ENCODE peak calls at places on chromosomes 7 and 10, in four cellular contexts. One of them, this sample, is unnamed.

GRCh38 chr10:6950133-6950532 is 370.1 kb upstream of the PRKCQ start:
- DNase-seq in gastrocnemius medialis: no peak
- DNase-seq in uterus: no peak
- DNase-seq in spleen: no peak
- DNase-seq in this sample: no peak

GRCh38 chr10:72729528-72729927 is 37.6 kb downstream of the MCU start:
- DNase-seq in gastrocnemius medialis: no peak
- DNase-seq in uterus: no peak
- DNase-seq in spleen: no peak
- DNase-seq in this sample: no peak

GRCh38 chr10:44281089-44281613 is 103.7 kb downstream of the CXCL12 start:
- DNase-seq in gastrocnemius medialis: no peak
- DNase-seq in uterus: peak
- DNase-seq in spleen: no peak
- DNase-seq in this sample: no peak

GRCh38 chr10:127877701-127878100 is 15.0 kb downstream of the CLRN3 start:
- DNase-seq in gastrocnemius medialis: no peak
- DNase-seq in uterus: no peak
- DNase-seq in spleen: no peak
- DNase-seq in this sample: no peak

GRCh38 chr10:104447331-104447730 is 93.7 kb downstream of the CFAP58 start:
- DNase-seq in gastrocnemius medialis: no peak
- DNase-seq in uterus: no peak
- DNase-seq in spleen: no peak
- DNase-seq in this sample: no peak

GRCh38 chr7:139078399-139078798 is 31.1 kb downstream of the ZC3HAV1 start:
- DNase-seq in gastrocnemius medialis: no peak
- DNase-seq in uterus: no peak
- DNase-seq in spleen: no peak
- DNase-seq in this sample: no peak

GRCh38 chr10:16943301-16944080 is 126.3 kb upstream of the RSU1 start:
- DNase-seq in gastrocnemius medialis: no peak
- DNase-seq in uterus: no peak
- DNase-seq in spleen: no peak
- DNase-seq in this sample: no peak

GRCh38 chr10:95728535-95728934 is 27.4 kb upstream of the ENTPD1 start:
- DNase-seq in gastrocnemius medialis: no peak
- DNase-seq in uterus: no peak
- DNase-seq in spleen: no peak
- DNase-seq in this sample: no peak

GRCh38 chr10:125844673-125845300 is 21.4 kb downstream of the BCCIP start:
- DNase-seq in gastrocnemius medialis: no peak
- DNase-seq in uterus: no peak
- DNase-seq in spleen: no peak
- DNase-seq in this sample: no peak

GRCh38 chr7:42222891-42223290 is 14.1 kb downstream of the GLI3 start:
- DNase-seq in gastrocnemius medialis: no peak
- DNase-seq in uterus: peak
- DNase-seq in spleen: no peak
- DNase-seq in this sample: no peak

GRCh38 chr10:132687181-132687892 is 98.6 kb downstream of the NKX6-2 start:
- DNase-seq in gastrocnemius medialis: no peak
- DNase-seq in uterus: no peak
- DNase-seq in spleen: peak
- DNase-seq in this sample: no peak

GRCh38 chr7:28037220-28038010 is 143.2 kb downstream of the JAZF1 start:
- DNase-seq in gastrocnemius medialis: no peak
- DNase-seq in uterus: peak
- DNase-seq in spleen: no peak
- DNase-seq in this sample: peak

GRCh38 chr10:19772958-19773357 is 43.3 kb upstream of the PLXDC2 start:
- DNase-seq in gastrocnemius medialis: no peak
- DNase-seq in uterus: no peak
- DNase-seq in spleen: no peak
- DNase-seq in this sample: no peak

GRCh38 chr7:155506854-155507337 is 39.5 kb downstream of the CNPY1 start:
- DNase-seq in gastrocnemius medialis: no peak
- DNase-seq in uterus: no peak
- DNase-seq in spleen: peak
- DNase-seq in this sample: no peak

GRCh38 chr7:99314504-99314903 is 11.2 kb upstream of the ARPC1A start:
- DNase-seq in gastrocnemius medialis: no peak
- DNase-seq in uterus: no peak
- DNase-seq in spleen: no peak
- DNase-seq in this sample: no peak

GRCh38 chr10:50398823-50399222 is 147.5 kb upstream of the ASAH2 start:
- DNase-seq in gastrocnemius medialis: no peak
- DNase-seq in uterus: no peak
- DNase-seq in spleen: no peak
- DNase-seq in this sample: no peak

GRCh38 chr7:85186521-85187241 is at the start of gene SEMA3D:
- DNase-seq in gastrocnemius medialis: peak
- DNase-seq in uterus: no peak
- DNase-seq in spleen: peak
- DNase-seq in this sample: peak

GRCh38 chr10:17430647-17431355 is 23.6 kb downstream of the ST8SIA6 start:
- DNase-seq in gastrocnemius medialis: no peak
- DNase-seq in uterus: peak
- DNase-seq in spleen: no peak
- DNase-seq in this sample: no peak

GRCh38 chr10:132162021-132162531 is 24.7 kb upstream of the DPYSL4 start:
- DNase-seq in gastrocnemius medialis: peak
- DNase-seq in uterus: no peak
- DNase-seq in spleen: peak
- DNase-seq in this sample: no peak

GRCh38 chr7:17038160-17038782 is 156.5 kb upstream of the AGR3 start:
- DNase-seq in gastrocnemius medialis: no peak
- DNase-seq in uterus: no peak
- DNase-seq in spleen: no peak
- DNase-seq in this sample: no peak

GRCh38 chr7:128860158-128861073 is 2.2 kb upstream of the ATP6V1F start:
- DNase-seq in gastrocnemius medialis: no peak
- DNase-seq in uterus: peak
- DNase-seq in spleen: no peak
- DNase-seq in this sample: peak
- TF ChIP-seq POLR2A in gastrocnemius medialis: peak
- TF ChIP-seq POLR2A in uterus: no peak
- TF ChIP-seq POLR2A in spleen: no peak
- TF ChIP-seq POLR2A in this sample: no peak

GRCh38 chr7:22860337-22860736 is 37.7 kb upstream of the TOMM7 start:
- DNase-seq in gastrocnemius medialis: no peak
- DNase-seq in uterus: no peak
- DNase-seq in spleen: no peak
- DNase-seq in this sample: no peak
- TF ChIP-seq POLR2A in gastrocnemius medialis: no peak
- TF ChIP-seq POLR2A in uterus: no peak
- TF ChIP-seq POLR2A in spleen: no peak
- TF ChIP-seq POLR2A in this sample: no peak

DNA sequence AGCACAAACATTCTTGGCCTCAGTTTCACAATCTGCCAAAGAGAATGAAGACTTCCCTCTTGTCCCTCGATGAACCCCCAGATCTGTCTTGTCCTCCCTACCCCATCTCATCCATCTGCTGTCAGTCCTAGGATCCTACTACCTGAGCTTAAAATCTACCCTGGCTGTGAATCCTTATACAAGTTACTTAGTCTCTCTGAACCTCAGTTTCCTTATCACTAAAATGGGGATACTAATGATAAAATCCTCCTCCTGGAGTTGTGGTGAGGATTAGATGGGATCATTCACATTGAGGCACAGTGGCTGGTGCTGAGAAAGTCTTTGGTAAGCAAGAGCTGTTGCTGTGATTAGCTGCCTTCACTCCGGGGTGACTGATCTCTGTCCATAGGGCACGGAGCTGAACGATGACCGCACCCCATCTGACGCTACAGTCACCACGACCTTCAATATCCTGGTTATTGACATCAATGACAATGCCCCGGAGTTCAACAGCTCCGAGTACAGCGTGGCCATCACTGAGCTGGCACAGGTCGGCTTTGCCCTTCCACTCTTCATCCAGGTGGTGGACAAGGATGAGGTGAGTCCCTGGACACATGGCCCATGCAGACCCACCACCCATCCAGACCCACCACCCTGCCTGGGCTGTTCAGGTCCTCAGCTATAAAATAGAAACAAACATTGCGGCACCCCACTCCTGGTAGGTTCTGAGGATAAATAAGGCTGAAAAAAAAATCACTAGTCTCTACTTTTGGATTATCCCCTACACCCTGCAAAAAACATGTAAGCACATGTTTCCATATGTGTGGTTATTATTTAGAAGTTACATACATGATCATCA is 102.5 kb downstream of the C10orf105 start:
- DNase-seq in gastrocnemius medialis: no peak
- DNase-seq in uterus: no peak
- DNase-seq in spleen: no peak
- DNase-seq in this sample: no peak
- TF ChIP-seq POLR2A in gastrocnemius medialis: no peak
- TF ChIP-seq POLR2A in uterus: no peak
- TF ChIP-seq POLR2A in spleen: no peak
- TF ChIP-seq POLR2A in this sample: no peak

GRCh38 chr7:105493928-105494325 is 28.1 kb downstream of the PUS7 start:
- DNase-seq in gastrocnemius medialis: no peak
- DNase-seq in uterus: no peak
- DNase-seq in spleen: no peak
- DNase-seq in this sample: no peak
- TF ChIP-seq POLR2A in gastrocnemius medialis: no peak
- TF ChIP-seq POLR2A in uterus: no peak
- TF ChIP-seq POLR2A in spleen: no peak
- TF ChIP-seq POLR2A in this sample: no peak

DNA sequence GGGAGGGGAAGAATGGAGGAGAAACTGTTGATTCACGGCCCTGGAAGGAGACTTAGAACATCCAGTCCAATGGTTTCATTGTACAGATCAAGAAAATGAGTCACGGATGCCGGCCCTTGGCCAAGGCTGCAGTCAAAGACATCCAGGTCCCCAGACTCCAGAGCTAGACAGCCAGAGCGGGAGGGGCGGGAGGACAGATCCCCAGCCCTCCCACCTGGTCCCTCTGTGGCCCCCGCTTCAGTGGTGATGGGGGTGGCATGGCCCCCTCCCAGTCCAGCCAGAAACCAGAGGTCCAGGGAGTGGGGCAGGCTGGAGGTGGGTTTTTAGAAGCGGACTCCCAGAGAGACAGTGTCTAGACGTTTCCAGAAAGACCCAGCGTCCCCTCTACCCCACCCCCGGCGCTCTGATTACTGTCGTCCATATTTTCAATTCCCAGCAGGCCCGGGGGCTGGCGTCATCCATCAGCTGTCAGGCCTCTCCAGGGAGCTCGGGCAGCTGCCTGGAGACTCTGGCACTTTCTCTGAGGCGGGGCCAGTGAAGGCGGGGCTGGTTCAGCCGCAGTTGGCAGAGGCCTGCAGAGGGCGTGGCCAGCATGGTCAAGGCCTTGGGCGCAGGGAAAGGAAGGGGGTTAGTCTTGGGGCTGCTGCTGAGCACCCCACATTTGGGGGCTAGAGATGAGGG is 8.0 kb upstream of the HSPB1 start:
- DNase-seq in gastrocnemius medialis: peak
- DNase-seq in uterus: peak
- DNase-seq in spleen: peak
- DNase-seq in this sample: peak
- TF ChIP-seq POLR2A in gastrocnemius medialis: peak
- TF ChIP-seq POLR2A in uterus: peak
- TF ChIP-seq POLR2A in spleen: no peak
- TF ChIP-seq POLR2A in this sample: peak

DNA sequence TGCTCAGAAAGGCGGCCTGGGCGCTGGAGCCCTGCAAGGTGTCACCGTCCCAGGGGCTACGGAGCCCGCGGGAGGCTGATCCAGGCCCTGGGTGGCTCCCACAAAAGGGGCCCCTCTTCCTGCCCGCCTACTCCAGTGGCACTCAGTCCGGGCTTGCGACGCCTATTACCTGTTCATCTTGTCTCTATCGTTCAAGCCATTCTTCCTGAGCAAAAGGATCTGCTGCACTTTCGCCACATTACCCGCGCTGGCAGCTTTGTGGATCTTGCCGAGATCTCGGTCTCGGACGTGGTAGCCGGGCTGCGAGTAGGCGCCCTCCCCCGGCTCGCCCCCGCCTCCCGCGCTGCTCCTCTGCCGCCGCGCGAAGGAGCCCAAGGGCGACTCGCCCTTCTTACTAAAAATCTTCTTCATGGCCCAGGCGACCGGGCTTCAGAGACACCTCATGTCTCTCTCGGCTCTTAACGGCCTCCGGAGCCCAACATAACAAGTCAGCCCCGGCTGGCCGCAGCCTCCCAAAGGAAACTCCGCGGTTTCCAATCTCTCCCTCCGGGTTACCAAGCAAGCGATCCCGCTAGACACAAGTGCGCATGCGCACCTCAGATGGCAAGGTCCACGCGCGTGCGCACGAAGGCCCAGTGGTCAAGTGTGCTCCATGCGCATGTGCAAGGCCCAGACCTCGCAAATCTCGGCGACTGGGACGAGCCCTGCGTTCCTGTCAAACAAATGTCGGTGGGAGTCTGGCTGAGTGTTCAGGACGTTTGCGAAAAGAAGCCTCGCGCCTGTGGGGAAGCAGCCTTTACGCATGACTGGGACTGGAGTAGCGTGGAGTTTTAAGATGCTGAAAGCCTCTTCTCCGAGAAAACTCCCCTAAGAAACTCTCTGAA is at the start of gene ANKRD26:
- DNase-seq in gastrocnemius medialis: peak
- DNase-seq in uterus: peak
- DNase-seq in spleen: peak
- DNase-seq in this sample: peak
- TF ChIP-seq POLR2A in gastrocnemius medialis: peak
- TF ChIP-seq POLR2A in uterus: peak
- TF ChIP-seq POLR2A in spleen: peak
- TF ChIP-seq POLR2A in this sample: peak

DNA sequence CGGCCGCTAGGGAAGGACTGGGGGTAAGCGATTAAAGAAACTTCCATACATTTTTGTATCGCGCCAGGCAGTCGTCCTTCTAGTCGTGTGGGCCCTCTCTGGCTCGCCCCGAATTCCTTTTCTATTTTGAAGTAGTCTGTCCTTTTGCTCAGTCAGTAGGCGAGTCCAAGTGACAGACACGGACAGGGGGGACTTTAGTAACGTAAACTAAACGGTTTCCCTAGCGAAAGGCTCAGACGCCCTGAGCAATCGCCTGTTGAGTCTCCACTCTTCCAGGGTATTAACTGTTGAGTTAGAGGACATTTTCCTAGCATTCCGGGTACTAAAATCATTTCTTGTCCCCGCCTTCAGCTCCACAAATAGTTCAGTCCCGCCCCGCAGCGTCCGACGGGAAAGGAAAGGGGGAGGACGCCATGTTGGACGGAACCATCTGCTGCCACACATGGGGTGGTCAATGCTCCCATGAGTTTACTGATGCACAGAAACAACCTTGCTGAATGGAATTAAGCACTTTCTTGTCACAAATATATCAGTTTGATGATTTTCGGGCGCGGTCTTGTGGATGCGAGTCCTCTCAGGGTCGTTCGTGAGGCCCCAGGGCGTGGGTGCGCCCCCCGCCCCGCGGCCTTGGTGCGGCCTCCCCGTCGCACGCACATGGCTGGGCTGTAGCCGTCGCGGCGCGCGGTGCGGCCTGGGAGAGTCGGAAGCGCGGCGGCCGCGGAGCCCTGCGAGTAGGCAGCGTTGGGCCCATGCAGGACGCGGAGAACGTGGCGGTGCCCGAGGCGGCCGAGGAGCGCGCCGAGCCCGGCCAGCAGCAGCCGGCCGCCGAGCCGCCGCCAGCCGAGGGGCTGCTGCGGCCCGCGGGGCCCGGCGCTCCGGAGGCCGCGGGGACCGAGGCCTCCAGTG is at the start of gene EIF3B:
- DNase-seq in gastrocnemius medialis: peak
- DNase-seq in uterus: peak
- DNase-seq in spleen: peak
- DNase-seq in this sample: peak
- TF ChIP-seq POLR2A in gastrocnemius medialis: peak
- TF ChIP-seq POLR2A in uterus: no peak
- TF ChIP-seq POLR2A in spleen: peak
- TF ChIP-seq POLR2A in this sample: peak

This sample was measured in H54.